ENCODE peak calls at places on chromosomes 5 and 9, in six cellular contexts. G, R, P, U, C and A are unnamed samples.

GRCh38 chr5:172299916-172300439 is 16.4 kb upstream of the UBTD2 start:
- DNase-seq in G (no peak), R (no peak), P (no peak), U (no peak), C (no peak), A (no peak)

GRCh38 chr9:86072393-86073016 is 26.9 kb downstream of the GOLM1 start:
- DNase-seq in G (no peak), R (no peak), P (no peak), U (peak), C (peak), A (no peak)

GRCh38 chr5:76861616-76862015 is 11.8 kb downstream of the S100Z start:
- DNase-seq in G (no peak), R (no peak), P (no peak), U (no peak), C (no peak), A (no peak)

GRCh38 chr5:69331528-69332445 is 814 bp downstream of the CCDC125 start:
- DNase-seq in G (no peak), R (no peak), P (no peak), U (no peak), C (no peak), A (no peak)

GRCh38 chr9:91778031-91778430 is 172.0 kb downstream of the ROR2 start:
- DNase-seq in G (no peak), R (no peak), P (no peak), U (no peak), C (no peak), A (no peak)

GRCh38 chr5:14460844-14461398 is 120.7 kb upstream of the OTULINL start:
- DNase-seq in G (no peak), R (no peak), P (no peak), U (no peak), C (no peak), A (no peak)

GRCh38 chr5:179820483-179821297 is at the start of gene SQSTM1:
- DNase-seq in G (peak), R (peak), P (peak), U (peak), C (no peak), A (peak)

GRCh38 chr5:20347334-20347733 is 359.3 kb upstream of the CDH18 start:
- DNase-seq in G (no peak), R (no peak), P (no peak), U (no peak), C (no peak), A (no peak)

GRCh38 chr5:119274767-119275130 is 81.1 kb upstream of the TNFAIP8 start:
- DNase-seq in G (no peak), R (no peak), P (no peak), U (peak), C (peak), A (peak)

GRCh38 chr5:170368593-170368992 is 20.6 kb downstream of the KCNMB1 start:
- DNase-seq in G (no peak), R (no peak), P (no peak), U (no peak), C (no peak), A (no peak)

GRCh38 chr5:28281381-28281780 is 1243.0 kb upstream of the CDH9 start:
- DNase-seq in G (no peak), R (no peak), P (no peak), U (peak), C (no peak), A (no peak)

GRCh38 chr5:73031839-73032238 is 76.0 kb downstream of the FCHO2 start:
- DNase-seq in G (no peak), R (peak), P (no peak), U (peak), C (peak), A (peak)

GRCh38 chr5:139141841-139142240 is 56.3 kb downstream of the SIL1 start:
- DNase-seq in G (no peak), R (no peak), P (no peak), U (peak), C (peak), A (peak)

GRCh38 chr9:128136816-128137793 is 9.6 kb upstream of the PTGES2 start:
- DNase-seq in G (no peak), R (no peak), P (no peak), U (no peak), C (no peak), A (no peak)

GRCh38 chr9:127132375-127132774 is 9.9 kb upstream of the ANGPTL2 start:
- DNase-seq in G (no peak), R (no peak), P (no peak), U (no peak), C (no peak), A (no peak)

GRCh38 chr5:76808142-76808691 is 10.6 kb upstream of the F2RL1 start:
- DNase-seq in G (no peak), R (no peak), P (no peak), U (no peak), C (no peak), A (no peak)

GRCh38 chr5:14920121-14920520 is 48.5 kb upstream of the ANKH start:
- DNase-seq in G (no peak), R (no peak), P (no peak), U (no peak), C (no peak), A (no peak)

GRCh38 chr9:81787747-81788632 is 98.6 kb upstream of the TLE1 start:
- DNase-seq in G (no peak), R (no peak), P (no peak), U (peak), C (peak), A (no peak)

GRCh38 chr9:35903049-35903448 is 3.0 kb upstream of the HRCT1 start:
- DNase-seq in G (no peak), R (peak), P (no peak), U (peak), C (no peak), A (peak)